ENCODE peak calls at places on chromosomes 4 and X, in five cellular contexts. Q, S, T, R and P are unnamed samples.

GRCh38 chr4:152459326-152459725 is 76.6 kb downstream of the FBXW7 start:
- DNase-seq in Q (no peak), R (no peak), T (no peak), S (no peak), P (no peak)

GRCh38 chr4:184432127-184432922 is 42.0 kb downstream of the IRF2 start:
- DNase-seq in S (no peak), Q (no peak), T (no peak), R (no peak), P (no peak)

GRCh38 chrX:26347171-26347570 is 131.2 kb downstream of the MAGEB5 start:
- DNase-seq in T (no peak), Q (no peak), S (no peak), R (no peak), P (no peak)

GRCh38 chr4:74266081-74266480 is 42.2 kb upstream of the EPGN start:
- DNase-seq in R (no peak), S (no peak), Q (no peak), T (no peak), P (no peak)

GRCh38 chrX:37986893-37987292 is 19.5 kb upstream of the SYTL5 start:
- DNase-seq in S (no peak), Q (no peak), R (no peak), T (no peak), P (no peak)

GRCh38 chr4:90977726-90978125 is 850.5 kb downstream of the CCSER1 start:
- DNase-seq in T (no peak), R (no peak), Q (no peak), S (no peak), P (no peak)

GRCh38 chr4:15836362-15836761 is 58.2 kb downstream of the CD38 start:
- DNase-seq in R (no peak), S (no peak), Q (no peak), T (no peak), P (no peak)

GRCh38 chrX:17024896-17025295 is 78.4 kb downstream of the REPS2 start:
- DNase-seq in T (no peak), R (no peak), Q (peak; percentile 50), S (no peak), P (no peak)

GRCh38 chr4:86358176-86358701 is 1.6 kb downstream of the MAPK10 start:
- DNase-seq in Q (no peak), T (no peak), R (no peak), S (no peak), P (no peak)

GRCh38 chr4:151389316-151389715 is 19.7 kb upstream of the FHIP1A start:
- DNase-seq in S (no peak), R (no peak), T (no peak), Q (no peak), P (peak; percentile 12)

GRCh38 chrX:119266364-119266995 is 30.4 kb downstream of the PGRMC1 start:
- DNase-seq in Q (peak; percentile 26), R (no peak), T (peak; percentile 8), S (no peak), P (no peak)

GRCh38 chrX:104647084-104647483 is 81.1 kb downstream of the IL1RAPL2 start:
- DNase-seq in R (no peak), Q (no peak), T (no peak), S (no peak), P (no peak)

GRCh38 chrX:13742397-13743176 is 8.0 kb downstream of the OFD1 start:
- DNase-seq in Q (no peak), T (no peak), S (peak; percentile 30), R (no peak), P (no peak)

GRCh38 chr4:3009422-3009821 is 46.1 kb downstream of the GRK4 start:
- DNase-seq in S (no peak), R (no peak), Q (no peak), T (no peak), P (no peak)

GRCh38 chr4:164779080-164779479 is 25.1 kb downstream of the SMIM31 start:
- DNase-seq in Q (no peak), R (no peak), S (no peak), T (no peak), P (no peak)

GRCh38 chr4:83356899-83357661 is 22.4 kb upstream of the HPSE start:
- DNase-seq in Q (no peak), T (peak; percentile 79), S (no peak), R (no peak), P (peak; percentile 75)

GRCh38 chr4:43331226-43332078 is 438.9 kb downstream of the GRXCR1 start:
- DNase-seq in R (no peak), T (peak; percentile 7), S (no peak), Q (no peak), P (no peak)

GRCh38 chr4:21320034-21320433 is 619.8 kb downstream of the PACRGL start:
- DNase-seq in R (no peak), T (no peak), Q (no peak), S (no peak), P (no peak)

GRCh38 chr4:128863314-128864075 is 54.0 kb downstream of the JADE1 start:
- DNase-seq in R (peak; percentile 74), S (peak; percentile 27), T (peak; percentile 51), Q (peak; percentile 86), P (no peak)

GRCh38 chrX:21734175-21734574 is 23.7 kb downstream of the SMPX start:
- DNase-seq in S (no peak), T (no peak), Q (no peak), R (no peak), P (no peak)

GRCh38 chr4:2217726-2218125 is 24.2 kb downstream of the HAUS3 start:
- DNase-seq in T (no peak), Q (no peak), R (no peak), S (no peak), P (no peak)

GRCh38 chr4:128924951-128925350 is 115.5 kb downstream of the JADE1 start:
- DNase-seq in T (peak; percentile 4), Q (no peak), S (no peak), R (no peak), P (no peak)

GRCh38 chrX:150568320-150569154 is at the start of gene MTM1:
- DNase-seq in Q (peak; percentile 92), T (peak; percentile 87), S (peak; percentile 84), R (peak; percentile 92), P (peak; percentile 74)

GRCh38 chr4:93834371-93835066 is 6.0 kb downstream of the ATOH1 start:
- DNase-seq in S (no peak), T (no peak), R (no peak), Q (no peak), P (no peak)

GRCh38 chrX:3271485-3272186 is 74.8 kb downstream of the MXRA5 start:
- DNase-seq in Q (no peak), T (peak; percentile 69), R (no peak), S (no peak), P (no peak)

GRCh38 chrX:1521459-1521956 is 15.5 kb downstream of the P2RY8 start:
- DNase-seq in T (no peak), S (peak; percentile 62), Q (no peak), R (no peak), P (no peak)
- H3K36me3 ChIP-seq in T (no peaks in the 10 kb centered on the region), S (peaks cover 11% of the 10 kb centered on the region), Q (no peaks in the 10 kb centered on the region), R (no peaks in the 10 kb centered on the region), P (no peaks in the 10 kb centered on the region)

DNA sequence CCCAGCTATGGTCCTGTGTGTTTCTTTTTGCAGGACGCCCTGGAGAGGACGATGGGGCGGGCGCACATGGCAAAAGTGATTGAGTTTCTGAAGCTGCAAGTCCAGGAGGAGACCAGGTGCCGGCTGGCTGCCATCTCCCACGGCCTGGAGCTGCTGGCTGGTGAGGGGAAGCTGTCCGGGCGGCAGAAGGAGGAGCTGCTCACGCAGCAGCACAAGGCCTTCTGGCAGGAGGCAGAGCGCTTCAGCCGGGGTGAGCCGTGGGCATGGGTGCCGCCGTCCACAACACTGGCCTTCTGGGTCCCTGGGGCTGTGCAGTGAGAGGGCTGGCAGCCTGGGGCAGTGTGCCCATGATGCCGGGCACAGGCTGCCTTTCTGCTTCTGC is 41.8 kb downstream of the EVC start:
- DNase-seq in S (no peak), Q (no peak), R (no peak), T (no peak), P (no peak)
- H3K36me3 ChIP-seq in S (no peaks in the 10 kb centered on the region), Q (no peaks in the 10 kb centered on the region), R (no peaks in the 10 kb centered on the region), T (peaks cover 54% of the 10 kb centered on the region), P (peaks cover 39% of the 10 kb centered on the region)

GRCh38 chr4:38078590-38079381 is 118.6 kb downstream of the PTTG2 start:
- DNase-seq in T (peak; percentile 47), Q (peak; percentile 73), R (no peak), S (no peak), P (peak; percentile 35)
- H3K36me3 ChIP-seq in T (no peaks in the 10 kb centered on the region), Q (no peaks in the 10 kb centered on the region), R (no peaks in the 10 kb centered on the region), S (peaks cover 4% of the 10 kb centered on the region), P (no peaks in the 10 kb centered on the region)

DNA sequence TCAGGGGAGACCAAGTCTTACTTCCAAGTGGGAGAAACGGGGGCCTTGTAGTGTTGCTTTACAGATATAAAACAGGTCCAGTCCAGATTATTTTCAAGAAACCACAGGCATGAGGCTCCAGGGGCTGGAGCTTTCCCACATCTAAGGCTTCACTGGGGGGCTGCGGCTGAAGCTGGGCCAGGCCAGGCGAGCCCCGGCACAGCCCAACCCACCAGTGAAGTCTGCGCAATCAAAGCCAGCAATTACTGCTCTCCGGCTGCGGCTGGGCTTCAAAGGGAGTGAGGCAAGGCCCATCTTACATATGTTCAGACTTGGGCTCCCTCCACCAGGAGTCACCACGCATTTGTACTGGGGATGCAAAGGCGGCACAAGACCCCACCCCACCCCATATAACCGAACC is 61.7 kb downstream of the HADH start:
- DNase-seq in R (no peak), T (no peak), S (no peak), Q (no peak), P (no peak)
- H3K36me3 ChIP-seq in R (no peaks in the 10 kb centered on the region), T (no peaks in the 10 kb centered on the region), S (peaks cover 48% of the 10 kb centered on the region), Q (no peaks in the 10 kb centered on the region), P (no peaks in the 10 kb centered on the region)

DNA sequence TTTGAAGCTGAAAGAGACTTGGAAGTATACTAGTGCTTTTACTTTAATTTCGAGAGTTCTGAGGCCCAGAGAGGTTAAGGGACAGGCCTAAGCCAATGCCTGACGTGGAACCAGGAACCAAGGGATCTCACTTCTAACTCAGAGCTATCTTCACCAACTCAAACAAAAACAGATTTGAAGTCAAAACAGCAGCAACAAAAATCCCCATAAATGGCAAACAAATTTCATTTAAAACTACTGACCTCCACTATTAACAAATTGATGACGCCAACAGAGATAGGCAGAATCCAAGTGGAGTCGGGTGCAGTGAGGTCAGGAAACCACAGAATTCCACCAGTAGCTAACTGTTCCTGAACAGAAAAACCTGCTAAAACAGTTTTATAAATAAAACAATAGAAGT is 5.0 kb downstream of the COX18 start:
- DNase-seq in T (no peak), R (no peak), Q (no peak), S (no peak), P (no peak)
- H3K36me3 ChIP-seq in T (peaks cover 9% of the 10 kb centered on the region), R (peaks cover 7% of the 10 kb centered on the region), Q (no peaks in the 10 kb centered on the region), S (peaks cover 17% of the 10 kb centered on the region), P (peaks cover 1% of the 10 kb centered on the region)

GRCh38 chr4:105946771-105947170 is 51.5 kb downstream of the NPNT start:
- DNase-seq in S (no peak), R (no peak), Q (no peak), T (no peak), P (no peak)

GRCh38 chr4:105943234-105943633 is 48.0 kb downstream of the NPNT start:
- DNase-seq in R (no peak), S (no peak), Q (no peak), T (no peak), P (no peak)

GRCh38 chr4:105944535-105944934 is 49.3 kb downstream of the NPNT start:
- DNase-seq in T (peak; percentile 48), S (no peak), Q (no peak), R (no peak), P (peak; percentile 75)
- H3K36me3 ChIP-seq in T (no peaks in the 10 kb centered on the region), S (no peaks in the 10 kb centered on the region), Q (no peaks in the 10 kb centered on the region), R (no peaks in the 10 kb centered on the region), P (no peaks in the 10 kb centered on the region)